ENCODE peak calls at places on chromosome 10, in nine cellular contexts. One of them, this sample, is unnamed.

GRCh38 chr10:33055636-33056035 is 97.6 kb upstream of the ITGB1 start:
- DNase-seq in GM12878: no peak
- DNase-seq in uterus: no peak
- DNase-seq in transverse colon: no peak
- DNase-seq in A549: no peak
- DNase-seq in upper lobe of left lung: no peak
- DNase-seq in heart left ventricle: no peak
- DNase-seq in tibial nerve: no peak
- DNase-seq in HCT116: no peak
- DNase-seq in this sample: no peak

GRCh38 chr10:88848499-88848898 is 3.1 kb downstream of the ANKRD22 start:
- DNase-seq in heart left ventricle: no peak
- DNase-seq in uterus: no peak
- DNase-seq in transverse colon: no peak
- DNase-seq in HCT116: peak
- DNase-seq in GM12878: no peak
- DNase-seq in tibial nerve: no peak
- DNase-seq in upper lobe of left lung: no peak
- DNase-seq in A549: peak
- DNase-seq in this sample: no peak

GRCh38 chr10:113103131-113103830 is 153.2 kb downstream of the TCF7L2 start:
- DNase-seq in GM12878: no peak
- DNase-seq in heart left ventricle: no peak
- DNase-seq in uterus: no peak
- DNase-seq in tibial nerve: no peak
- DNase-seq in transverse colon: no peak
- DNase-seq in upper lobe of left lung: no peak
- DNase-seq in A549: no peak
- DNase-seq in HCT116: no peak
- DNase-seq in this sample: no peak

GRCh38 chr10:85557077-85557476 is 809.5 kb downstream of the GRID1 start:
- DNase-seq in heart left ventricle: no peak
- DNase-seq in A549: peak
- DNase-seq in transverse colon: no peak
- DNase-seq in tibial nerve: peak
- DNase-seq in HCT116: no peak
- DNase-seq in uterus: no peak
- DNase-seq in upper lobe of left lung: no peak
- DNase-seq in GM12878: no peak
- DNase-seq in this sample: no peak

GRCh38 chr10:19945275-19945674 is 129.0 kb downstream of the PLXDC2 start:
- DNase-seq in A549: no peak
- DNase-seq in heart left ventricle: peak
- DNase-seq in HCT116: no peak
- DNase-seq in upper lobe of left lung: no peak
- DNase-seq in uterus: no peak
- DNase-seq in tibial nerve: no peak
- DNase-seq in transverse colon: no peak
- DNase-seq in GM12878: no peak
- DNase-seq in this sample: no peak

GRCh38 chr10:73906524-73907447 is 4.1 kb upstream of the PLAU start:
- DNase-seq in A549: peak
- DNase-seq in upper lobe of left lung: peak
- DNase-seq in heart left ventricle: peak
- DNase-seq in transverse colon: peak
- DNase-seq in GM12878: no peak
- DNase-seq in uterus: peak
- DNase-seq in tibial nerve: peak
- DNase-seq in HCT116: peak
- DNase-seq in this sample: no peak

GRCh38 chr10:48748573-48748972 is 63.9 kb downstream of the WDFY4 start:
- DNase-seq in transverse colon: no peak
- DNase-seq in upper lobe of left lung: no peak
- DNase-seq in uterus: no peak
- DNase-seq in HCT116: no peak
- DNase-seq in heart left ventricle: no peak
- DNase-seq in tibial nerve: no peak
- DNase-seq in GM12878: no peak
- DNase-seq in A549: no peak
- DNase-seq in this sample: no peak

GRCh38 chr10:131199646-131200045 is 111.9 kb downstream of the TCERG1L start:
- DNase-seq in GM12878: no peak
- DNase-seq in heart left ventricle: no peak
- DNase-seq in transverse colon: no peak
- DNase-seq in HCT116: no peak
- DNase-seq in A549: no peak
- DNase-seq in tibial nerve: no peak
- DNase-seq in uterus: no peak
- DNase-seq in upper lobe of left lung: peak
- DNase-seq in this sample: peak

GRCh38 chr10:48456808-48457761 is 147.8 kb downstream of the ARHGAP22 start:
- DNase-seq in uterus: no peak
- DNase-seq in heart left ventricle: no peak
- DNase-seq in HCT116: no peak
- DNase-seq in upper lobe of left lung: no peak
- DNase-seq in A549: no peak
- DNase-seq in tibial nerve: no peak
- DNase-seq in GM12878: no peak
- DNase-seq in transverse colon: no peak
- DNase-seq in this sample: peak

GRCh38 chr10:23630880-23631279 is 192.0 kb downstream of the OTUD1 start:
- DNase-seq in heart left ventricle: no peak
- DNase-seq in HCT116: no peak
- DNase-seq in upper lobe of left lung: no peak
- DNase-seq in tibial nerve: no peak
- DNase-seq in A549: no peak
- DNase-seq in GM12878: no peak
- DNase-seq in uterus: no peak
- DNase-seq in transverse colon: no peak
- DNase-seq in this sample: no peak

GRCh38 chr10:29619273-29619672 is 15.5 kb downstream of the SVIL start:
- DNase-seq in HCT116: no peak
- DNase-seq in A549: peak
- DNase-seq in heart left ventricle: no peak
- DNase-seq in uterus: peak
- DNase-seq in GM12878: no peak
- DNase-seq in tibial nerve: no peak
- DNase-seq in transverse colon: no peak
- DNase-seq in upper lobe of left lung: no peak
- DNase-seq in this sample: no peak

DNA sequence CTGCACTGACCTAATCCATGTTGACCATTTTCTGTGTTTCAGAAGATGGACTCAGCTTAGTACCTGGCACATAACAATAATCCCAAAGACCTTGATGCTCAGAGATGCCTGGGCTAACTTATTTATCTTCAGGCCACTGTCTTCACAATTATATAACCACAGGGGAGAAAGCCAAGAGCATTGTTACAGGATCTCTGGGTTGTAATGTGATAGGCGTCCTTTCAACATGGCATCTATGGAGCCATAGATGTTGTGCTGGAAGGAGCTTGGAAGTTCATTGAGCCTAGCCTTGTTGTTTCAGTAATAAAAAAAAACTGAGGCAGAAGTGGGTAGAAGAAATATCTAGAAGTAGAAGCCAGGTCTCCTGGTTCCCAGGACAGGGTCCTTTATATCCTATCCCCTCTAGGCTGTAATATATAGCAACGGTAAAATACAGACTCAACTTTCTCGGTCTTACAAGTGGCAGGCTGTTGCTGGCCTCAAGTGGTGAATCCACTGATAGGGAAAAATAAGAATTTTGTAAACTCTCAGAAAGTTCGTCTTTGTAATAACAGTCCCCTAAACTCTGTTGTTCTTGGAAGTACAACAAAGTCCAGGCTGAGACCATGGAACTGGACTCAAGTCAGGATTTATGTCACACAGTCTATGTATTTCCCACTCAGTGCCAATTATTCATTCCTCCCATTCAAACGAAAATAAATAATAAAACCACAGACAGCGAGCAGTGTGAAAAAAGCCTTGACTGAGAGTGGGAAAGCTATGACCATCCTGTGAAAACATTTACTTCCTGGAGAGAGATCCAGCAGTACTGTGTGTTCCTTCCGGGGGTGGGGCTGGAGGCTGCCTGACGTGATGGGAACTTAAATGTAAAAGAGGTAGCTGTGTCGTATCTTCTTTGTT is 277.6 kb downstream of the REEP3 start:
- DNase-seq in tibial nerve: peak
- DNase-seq in heart left ventricle: peak
- DNase-seq in A549: peak
- DNase-seq in upper lobe of left lung: peak
- DNase-seq in transverse colon: peak
- DNase-seq in GM12878: no peak
- DNase-seq in uterus: peak
- DNase-seq in HCT116: no peak
- DNase-seq in this sample: peak
- TF ChIP-seq POLR2A in tibial nerve: no peak
- TF ChIP-seq POLR2A in heart left ventricle: no peak
- TF ChIP-seq POLR2A in A549: no peak
- TF ChIP-seq POLR2A in upper lobe of left lung: no peak
- TF ChIP-seq POLR2A in transverse colon: no peak
- TF ChIP-seq POLR2A in GM12878: no peak
- TF ChIP-seq POLR2A in uterus: no peak
- TF ChIP-seq POLR2A in HCT116: no peak
- TF ChIP-seq POLR2A in this sample: no peak

DNA sequence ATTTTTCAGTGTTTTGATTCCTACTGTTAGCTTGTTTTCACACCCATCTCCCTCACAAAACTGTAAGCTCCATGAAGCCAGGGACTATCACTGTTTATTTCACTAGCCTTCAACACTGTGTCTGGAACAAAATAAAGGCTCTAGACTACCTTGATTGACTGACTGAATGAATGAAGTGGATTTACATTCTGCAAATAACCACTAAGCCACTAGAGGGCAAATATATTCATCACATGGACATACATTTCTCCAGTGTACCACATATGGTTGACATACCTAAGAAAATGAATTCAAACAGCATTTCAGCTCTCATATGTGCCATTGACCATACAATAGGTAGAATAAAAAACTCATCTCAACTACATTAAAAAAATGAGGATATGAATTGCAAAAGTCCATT is 185.9 kb downstream of the RAB11FIP2 start:
- DNase-seq in tibial nerve: no peak
- DNase-seq in HCT116: peak
- DNase-seq in heart left ventricle: no peak
- DNase-seq in upper lobe of left lung: no peak
- DNase-seq in GM12878: no peak
- DNase-seq in transverse colon: no peak
- DNase-seq in uterus: no peak
- DNase-seq in A549: peak
- DNase-seq in this sample: no peak
- TF ChIP-seq CTCF in tibial nerve: no peak
- TF ChIP-seq CTCF in HCT116: peak
- TF ChIP-seq CTCF in heart left ventricle: no peak
- TF ChIP-seq CTCF in upper lobe of left lung: no peak
- TF ChIP-seq CTCF in GM12878: peak
- TF ChIP-seq CTCF in transverse colon: peak
- TF ChIP-seq CTCF in uterus: no peak
- TF ChIP-seq CTCF in A549: peak
- TF ChIP-seq CTCF in this sample: no peak

GRCh38 chr10:91804126-91804510 is 5.9 kb downstream of the TNKS2 start:
- DNase-seq in HCT116: no peak
- DNase-seq in heart left ventricle: no peak
- DNase-seq in tibial nerve: no peak
- DNase-seq in transverse colon: no peak
- DNase-seq in A549: no peak
- DNase-seq in uterus: no peak
- DNase-seq in upper lobe of left lung: no peak
- DNase-seq in GM12878: no peak
- DNase-seq in this sample: no peak
- H3K4me3 ChIP-seq in HCT116: no peak
- H3K4me3 ChIP-seq in heart left ventricle: no peak
- H3K4me3 ChIP-seq in tibial nerve: no peak
- H3K4me3 ChIP-seq in transverse colon: no peak
- H3K4me3 ChIP-seq in A549: no peak
- H3K4me3 ChIP-seq in uterus: no peak
- H3K4me3 ChIP-seq in upper lobe of left lung: no peak
- H3K4me3 ChIP-seq in GM12878: no peak
- H3K4me3 ChIP-seq in this sample: no peak

GRCh38 chr10:116634126-116634975 is 13.6 kb downstream of the PNLIPRP2 start:
- DNase-seq in A549: no peak
- DNase-seq in tibial nerve: no peak
- DNase-seq in uterus: no peak
- DNase-seq in upper lobe of left lung: no peak
- DNase-seq in transverse colon: no peak
- DNase-seq in heart left ventricle: no peak
- DNase-seq in GM12878: no peak
- DNase-seq in HCT116: peak
- DNase-seq in this sample: no peak
- TF ChIP-seq POLR2A in A549: no peak
- TF ChIP-seq POLR2A in tibial nerve: no peak
- TF ChIP-seq POLR2A in uterus: no peak
- TF ChIP-seq POLR2A in upper lobe of left lung: no peak
- TF ChIP-seq POLR2A in transverse colon: no peak
- TF ChIP-seq POLR2A in heart left ventricle: no peak
- TF ChIP-seq POLR2A in GM12878: no peak
- TF ChIP-seq POLR2A in HCT116: no peak
- TF ChIP-seq POLR2A in this sample: no peak

GRCh38 chr10:44516941-44517340 is 132.0 kb upstream of the CXCL12 start:
- DNase-seq in transverse colon: no peak
- DNase-seq in upper lobe of left lung: no peak
- DNase-seq in heart left ventricle: no peak
- DNase-seq in uterus: no peak
- DNase-seq in A549: no peak
- DNase-seq in tibial nerve: no peak
- DNase-seq in GM12878: no peak
- DNase-seq in HCT116: no peak
- DNase-seq in this sample: no peak

GRCh38 chr10:44510716-44511115 is 125.8 kb upstream of the CXCL12 start:
- DNase-seq in uterus: no peak
- DNase-seq in GM12878: no peak
- DNase-seq in transverse colon: no peak
- DNase-seq in A549: no peak
- DNase-seq in upper lobe of left lung: no peak
- DNase-seq in HCT116: no peak
- DNase-seq in heart left ventricle: no peak
- DNase-seq in tibial nerve: no peak
- DNase-seq in this sample: no peak

GRCh38 chr10:44511601-44512000 is 126.7 kb upstream of the CXCL12 start:
- DNase-seq in heart left ventricle: no peak
- DNase-seq in A549: no peak
- DNase-seq in HCT116: no peak
- DNase-seq in upper lobe of left lung: no peak
- DNase-seq in tibial nerve: no peak
- DNase-seq in transverse colon: no peak
- DNase-seq in uterus: no peak
- DNase-seq in GM12878: no peak
- DNase-seq in this sample: no peak

GRCh38 chr10:44512345-44513095 is 127.6 kb upstream of the CXCL12 start:
- DNase-seq in A549: no peak
- DNase-seq in HCT116: no peak
- DNase-seq in GM12878: no peak
- DNase-seq in heart left ventricle: no peak
- DNase-seq in uterus: no peak
- DNase-seq in upper lobe of left lung: no peak
- DNase-seq in tibial nerve: no peak
- DNase-seq in transverse colon: no peak
- DNase-seq in this sample: no peak

GRCh38 chr10:44513592-44513991 is 128.7 kb upstream of the CXCL12 start:
- DNase-seq in HCT116: no peak
- DNase-seq in A549: no peak
- DNase-seq in tibial nerve: no peak
- DNase-seq in uterus: peak
- DNase-seq in transverse colon: no peak
- DNase-seq in heart left ventricle: no peak
- DNase-seq in GM12878: no peak
- DNase-seq in upper lobe of left lung: no peak
- DNase-seq in this sample: no peak
- TF ChIP-seq CTCF in HCT116: no peak
- TF ChIP-seq CTCF in A549: no peak
- TF ChIP-seq CTCF in tibial nerve: no peak
- TF ChIP-seq CTCF in uterus: no peak
- TF ChIP-seq CTCF in transverse colon: no peak
- TF ChIP-seq CTCF in heart left ventricle: no peak
- TF ChIP-seq CTCF in GM12878: no peak
- TF ChIP-seq CTCF in upper lobe of left lung: no peak
- TF ChIP-seq CTCF in this sample: no peak

This sample was measured in lower leg skin.